ENCODE peak calls at places on chromosomes 13 and 19, in five cellular contexts. W, F, X, V and T are unnamed samples.

GRCh38 chr19:55588738-55589137 is 8.1 kb upstream of the ZNF579 start:
- DNase-seq in W (no peak), F (no peak), X (no peak), V (no peak), T (no peak)

GRCh38 chr19:13018037-13018914 is 23.0 kb downstream of the NFIX start:
- DNase-seq in W (no peak), F (no peak), X (no peak), V (peak; percentile 58), T (no peak)

GRCh38 chr13:41621716-41622508 is 164.6 kb downstream of the RGCC start:
- DNase-seq in W (no peak), F (no peak), X (no peak), V (no peak), T (no peak)

GRCh38 chr19:13978306-13978705 is 26.0 kb downstream of the DCAF15 start:
- DNase-seq in W (no peak), F (no peak), X (peak; percentile 76), V (no peak), T (no peak)

GRCh38 chr13:21297452-21297851 is 121.0 kb downstream of the MRPL57 start:
- DNase-seq in W (no peak), F (no peak), X (no peak), V (no peak), T (no peak)

GRCh38 chr13:107716741-107717140 is 498.6 kb downstream of the LIG4 start:
- DNase-seq in W (no peak), F (no peak), X (no peak), V (no peak), T (no peak)

GRCh38 chr13:23567792-23568480 is 2.3 kb upstream of the TNFRSF19 start:
- DNase-seq in W (no peak), F (no peak), X (no peak), V (peak; percentile 26), T (no peak)

GRCh38 chr13:100724568-100724967 is 50.0 kb upstream of the TMTC4 start:
- DNase-seq in W (no peak), F (no peak), X (no peak), V (peak; percentile 27), T (peak; percentile 54)

GRCh38 chr19:45187421-45188100 is 9.0 kb downstream of the BLOC1S3 start:
- DNase-seq in W (no peak), F (no peak), X (no peak), V (peak; percentile 14), T (no peak)

GRCh38 chr13:106468207-106468606 is 67.3 kb downstream of the EFNB2 start:
- DNase-seq in W (no peak), F (no peak), X (no peak), V (no peak), T (no peak)

GRCh38 chr13:112444001-112444311 is 67.8 kb downstream of the SPACA7 start:
- DNase-seq in W (no peak), F (no peak), X (peak; percentile 79), V (peak; percentile 72), T (peak; percentile 13)

GRCh38 chr19:48975947-48976847 is 11.1 kb downstream of the FTL start:
- DNase-seq in W (no peak), F (no peak), X (no peak), V (no peak), T (no peak)

GRCh38 chr13:86584301-86584700 is 785.1 kb upstream of the SLITRK6 start:
- DNase-seq in W (no peak), F (no peak), X (no peak), V (no peak), T (no peak)

GRCh38 chr19:48913114-48913513 is 13.0 kb downstream of the NUCB1 start:
- DNase-seq in W (no peak), F (no peak), X (no peak), V (peak; percentile 8), T (no peak)

GRCh38 chr13:70905035-70905434 is 796.8 kb upstream of the KLHL1 start:
- DNase-seq in W (no peak), F (no peak), X (no peak), V (no peak), T (no peak)

GRCh38 chr13:74927823-74928222 is 554.1 kb downstream of the TBC1D4 start:
- DNase-seq in W (no peak), F (no peak), X (no peak), V (no peak), T (no peak)

GRCh38 chr19:5863030-5863665 is 7.2 kb downstream of the FUT5 start:
- DNase-seq in W (no peak), F (no peak), X (no peak), V (no peak), T (no peak)

GRCh38 chr19:27794444-27795042 is 1418.4 kb downstream of the UQCRFS1 start:
- DNase-seq in W (no peak), F (no peak), X (no peak), V (peak; percentile 6), T (no peak)

GRCh38 chr19:39124136-39124764 is 1.3 kb upstream of the PAK4 start:
- DNase-seq in W (no peak), F (no peak), X (no peak), V (no peak), T (no peak)

GRCh38 chr19:33386361-33386858 is 12.9 kb downstream of the CEBPG start:
- DNase-seq in W (no peak), F (no peak), X (peak; percentile 51), V (no peak), T (no peak)

GRCh38 chr19:1315470-1316166 is 29.9 kb downstream of the EFNA2 start:
- DNase-seq in W (no peak), F (no peak), X (peak; percentile 75), V (peak; percentile 50), T (no peak)

GRCh38 chr13:108734676-108735075 is 105.3 kb downstream of the MYO16 start:
- DNase-seq in W (no peak), F (no peak), X (no peak), V (peak; percentile 11), T (no peak)

GRCh38 chr13:29022968-29023367 is 202.8 kb downstream of the MTUS2 start:
- DNase-seq in W (no peak), F (no peak), X (no peak), V (no peak), T (no peak)

GRCh38 chr19:51724543-51724942 is 752 bp upstream of the HAS1 start:
- DNase-seq in W (no peak), F (no peak), X (no peak), V (no peak), T (no peak)

GRCh38 chr19:46357846-46358583 is 11.1 kb downstream of the PPP5C start:
- DNase-seq in W (no peak), F (no peak), X (no peak), V (no peak), T (no peak)

GRCh38 chr13:77313923-77314322 is 13.0 kb downstream of the MYCBP2 start:
- DNase-seq in W (no peak), F (no peak), X (no peak), V (no peak), T (no peak)
- H3K4me3 ChIP-seq in W (no peak overlapping the region), F (no peak overlapping the region), X (no peak overlapping the region), V (no peak overlapping the region), T (no peak overlapping the region)

DNA sequence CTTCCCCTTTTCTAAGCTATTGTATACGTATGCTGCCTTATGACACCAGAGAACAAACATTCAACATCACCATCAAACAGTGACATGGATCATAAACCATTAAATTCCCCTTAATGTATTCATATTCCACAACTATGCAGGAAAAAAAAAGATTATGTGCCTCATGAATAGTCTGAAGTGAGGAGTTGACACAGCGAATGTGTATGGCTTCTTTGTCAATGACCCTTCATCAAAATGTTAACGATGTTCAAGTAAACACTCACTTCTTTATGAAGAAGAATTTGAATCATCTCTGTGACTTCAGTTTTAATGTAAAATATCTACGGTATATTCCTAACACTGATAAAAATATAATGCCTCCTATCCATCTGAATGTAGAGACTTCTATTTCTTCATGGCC is 44.6 kb downstream of the SMAD9 start:
- DNase-seq in W (no peak), F (no peak), X (no peak), V (no peak), T (no peak)
- TF ChIP-seq CTCF in W (no peak), F (no peak), X (no peak), V (no peak), T (no peak)

GRCh38 chr19:2454962-2455409 is 1.8 kb downstream of the LMNB2 start:
- DNase-seq in W (no peak), F (no peak), X (no peak), V (no peak), T (no peak)
- H3K4me3 ChIP-seq in W (no peak overlapping the region), F (no peak overlapping the region), X (no peak overlapping the region), V (peak overlapping the region; percentile 93), T (peak overlapping the region; percentile 99)

GRCh38 chr19:37583340-37583739 is 11.3 kb downstream of the ZNF571 start:
- DNase-seq in W (no peak), F (no peak), X (no peak), V (no peak), T (no peak)
- TF ChIP-seq CTCF in W (no peak), F (no peak), X (no peak), V (no peak), T (no peak)

GRCh38 chr19:3152431-3152780 is 16.6 kb downstream of the GNA15 start:
- DNase-seq in W (no peak), F (no peak), X (no peak), V (no peak), T (no peak)
- H3K4me3 ChIP-seq in W (no peak overlapping the region), F (no peak overlapping the region), X (no peak overlapping the region), V (no peak overlapping the region), T (no peak overlapping the region)

DNA sequence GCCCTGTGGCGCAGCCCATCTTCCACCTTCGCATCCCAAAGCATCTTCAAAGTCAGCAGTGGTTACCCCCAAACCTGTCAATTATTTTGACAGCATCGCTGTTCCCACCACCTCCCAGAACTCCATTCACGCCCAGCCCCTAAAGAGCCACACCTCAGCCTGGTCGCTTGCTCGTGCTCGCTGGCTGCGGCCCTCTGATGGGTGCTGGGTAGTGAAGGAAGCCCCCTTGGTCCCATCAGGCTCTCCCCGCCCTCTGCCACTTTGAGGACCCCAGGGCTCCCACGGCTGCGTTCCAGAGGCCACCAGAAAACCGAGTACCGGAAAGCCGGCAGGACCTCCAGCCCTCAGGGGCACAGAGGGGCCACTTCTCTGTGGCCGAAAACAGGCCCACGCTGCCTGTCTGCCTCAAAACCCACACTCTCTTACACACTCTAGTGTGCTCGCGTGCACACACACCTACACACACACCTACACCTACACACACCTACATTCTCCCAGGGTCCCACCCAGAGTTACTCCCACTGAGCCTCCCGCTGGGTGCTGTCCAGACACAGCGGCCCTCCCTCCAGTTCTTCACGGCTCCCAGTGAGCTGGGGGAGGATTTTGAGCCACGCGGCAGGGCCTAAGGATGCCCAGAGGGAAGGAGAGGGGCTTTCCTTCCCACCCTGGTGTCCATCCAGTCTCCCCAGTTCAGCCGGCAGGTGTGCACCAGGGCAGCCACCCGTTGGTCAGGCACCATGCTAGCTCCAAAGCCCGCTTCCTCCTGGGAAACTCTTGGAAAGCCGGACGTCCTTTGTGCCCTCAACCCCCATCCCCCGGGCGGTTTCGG is 1.9 kb downstream of the VSTM2B start:
- DNase-seq in W (no peak), F (no peak), X (peak; percentile 39), V (no peak), T (no peak)
- TF ChIP-seq CTCF in W (no peak), F (no peak), X (no peak), V (no peak), T (no peak)